ENCODE peak calls at places on chromosome 20, in seven cellular contexts. E, Q, K, R, S, A and N are unnamed samples.

GRCh38 chr20:46700481-46700880 is 9.0 kb upstream of the SLC2A10 start:
- DNase-seq in A (no peak), E (no peak), Q (no peak), K (no peak), R (no peak), S (no peak), N (no peak)

GRCh38 chr20:26276811-26277210 is 580.2 kb upstream of the ZNF337 start:
- DNase-seq in S (peak), K (peak), E (no peak), A (peak), R (peak), Q (no peak), N (no peak)

GRCh38 chr20:9617062-9617461 is 102.7 kb downstream of the LAMP5 start:
- DNase-seq in S (peak), K (peak), Q (peak), E (peak), A (peak), R (peak), N (peak)

GRCh38 chr20:47686545-47686944 is 98.7 kb downstream of the SULF2 start:
- DNase-seq in S (no peak), E (peak), Q (no peak), A (no peak), K (no peak), R (no peak), N (no peak)

GRCh38 chr20:23917024-23917725 is 37.6 kb upstream of the CST5 start:
- DNase-seq in R (no peak), E (no peak), Q (no peak), K (no peak), S (no peak), A (no peak), N (no peak)

GRCh38 chr20:31595654-31596411 is 9.3 kb upstream of the ID1 start:
- DNase-seq in K (peak), A (peak), R (peak), Q (peak), S (peak), E (peak), N (no peak)

GRCh38 chr20:47231382-47232042 is 125.0 kb downstream of the ZMYND8 start:
- DNase-seq in R (no peak), S (peak), E (peak), A (no peak), Q (no peak), K (no peak), N (no peak)

GRCh38 chr20:52261792-52262191 is 70.2 kb upstream of the ZFP64 start:
- DNase-seq in R (no peak), Q (no peak), S (no peak), A (no peak), K (no peak), E (no peak), N (no peak)

GRCh38 chr20:62482136-62482833 is 6.5 kb upstream of the GATA5 start:
- DNase-seq in S (no peak), R (peak), Q (no peak), A (no peak), K (no peak), E (no peak), N (no peak)

GRCh38 chr20:33727806-33728205 is 4.0 kb upstream of the ZNF341 start:
- DNase-seq in Q (no peak), A (no peak), S (no peak), K (no peak), R (no peak), E (no peak), N (no peak)

GRCh38 chr20:22918286-22918983 is 116.7 kb upstream of the SSTR4 start:
- DNase-seq in K (no peak), A (no peak), E (no peak), Q (no peak), S (no peak), R (no peak), N (no peak)

GRCh38 chr20:56157530-56158203 is 90.9 kb upstream of the MC3R start:
- DNase-seq in A (no peak), R (no peak), K (no peak), S (no peak), Q (no peak), E (no peak), N (no peak)

GRCh38 chr20:58841539-58842264 is 9.0 kb downstream of the GNAS-AS1 start:
- DNase-seq in A (peak), R (peak), K (peak), Q (no peak), S (no peak), E (no peak), N (no peak)

GRCh38 chr20:25859649-25860530 is 163.2 kb upstream of the ZNF337 start:
- DNase-seq in K (peak), E (no peak), R (peak), A (peak), S (peak), Q (peak), N (peak)

GRCh38 chr20:13333793-13334192 is 112.7 kb downstream of the ISM1 start:
- DNase-seq in A (no peak), S (no peak), R (no peak), E (peak), K (no peak), Q (peak), N (no peak)

GRCh38 chr20:21933526-21933925 is 228.1 kb downstream of the PAX1 start:
- DNase-seq in E (no peak), A (no peak), K (no peak), Q (no peak), R (no peak), S (no peak), N (no peak)

GRCh38 chr20:24492031-24492607 is 22.7 kb downstream of the SYNDIG1 start:
- DNase-seq in R (peak), Q (peak), K (peak), E (no peak), S (no peak), A (no peak), N (no peak)

DNA sequence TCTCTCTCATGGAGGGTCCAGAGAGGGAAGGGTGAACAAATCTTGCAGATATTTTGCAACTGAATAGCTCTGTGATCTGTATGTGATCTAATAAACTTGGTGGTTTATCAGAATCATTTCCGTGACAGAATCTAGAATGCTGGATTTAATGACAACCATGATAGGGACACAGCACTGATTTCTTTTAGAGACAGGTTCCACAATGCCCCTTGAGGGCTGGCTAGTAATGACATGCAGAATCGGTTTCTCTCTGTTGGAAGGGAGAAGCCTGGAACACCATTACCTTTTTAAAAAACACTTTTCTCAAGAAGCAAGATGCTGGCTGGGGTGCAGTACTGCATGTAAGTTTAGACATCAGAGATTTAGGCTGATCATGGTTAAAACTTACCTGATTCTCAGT is 313.4 kb downstream of the CDH26 start:
- DNase-seq in S (peak), R (peak), E (peak), A (no peak), Q (peak), K (no peak), N (peak)
- TF ChIP-seq CTCF in S (peak), R (peak), E (peak), A (peak), Q (no peak), K (peak), N (peak)

DNA sequence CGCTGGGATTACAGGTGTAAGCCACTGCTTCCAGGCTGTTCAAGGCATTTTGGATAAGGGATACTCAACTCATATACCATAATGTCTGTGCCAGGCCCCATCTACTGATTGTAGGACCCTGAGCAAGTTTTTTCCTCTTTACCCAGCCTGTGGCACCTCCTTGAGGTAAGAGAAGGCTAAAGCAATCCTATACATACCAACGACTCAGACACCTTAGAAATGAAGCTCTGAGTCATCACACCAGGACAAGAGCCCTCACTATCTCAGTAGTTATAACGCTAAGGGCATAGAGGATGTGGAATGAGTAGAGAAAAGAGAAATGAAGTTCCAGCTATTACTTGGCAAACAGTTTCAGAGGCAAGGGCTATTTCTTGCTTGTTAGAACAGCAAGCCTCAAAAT is 16.9 kb downstream of the NDRG3 start:
- DNase-seq in S (peak), A (no peak), E (peak), Q (peak), K (peak), R (peak), N (no peak)
- TF ChIP-seq CTCF in S (no peak), A (peak), E (peak), Q (no peak), K (peak), R (peak), N (no peak)

GRCh38 chr20:63498950-63499332 is at the start of gene EEF1A2:
- DNase-seq in A (peak), R (peak), K (peak), S (no peak), E (no peak), Q (no peak), N (no peak)
- TF ChIP-seq CTCF in A (no peak), R (peak), K (peak), S (peak), E (peak), Q (peak), N (no peak)

GRCh38 chr20:48919336-48919881 is 2.1 kb upstream of the ARFGEF2 start:
- DNase-seq in S (no peak), E (no peak), A (no peak), R (no peak), Q (no peak), K (no peak), N (no peak)

GRCh38 chr20:48921168-48921882 is at the start of gene ARFGEF2:
- DNase-seq in E (peak), Q (peak), K (peak), R (peak), S (peak), A (peak), N (peak)

GRCh38 chr20:48920527-48921167 is 864 bp upstream of the ARFGEF2 start:
- DNase-seq in K (no peak), E (no peak), R (no peak), S (no peak), A (no peak), Q (no peak), N (no peak)

GRCh38 chr20:48919882-48920526 is 1.5 kb upstream of the ARFGEF2 start:
- DNase-seq in A (no peak), Q (no peak), R (no peak), E (no peak), S (no peak), K (no peak), N (no peak)

DNA sequence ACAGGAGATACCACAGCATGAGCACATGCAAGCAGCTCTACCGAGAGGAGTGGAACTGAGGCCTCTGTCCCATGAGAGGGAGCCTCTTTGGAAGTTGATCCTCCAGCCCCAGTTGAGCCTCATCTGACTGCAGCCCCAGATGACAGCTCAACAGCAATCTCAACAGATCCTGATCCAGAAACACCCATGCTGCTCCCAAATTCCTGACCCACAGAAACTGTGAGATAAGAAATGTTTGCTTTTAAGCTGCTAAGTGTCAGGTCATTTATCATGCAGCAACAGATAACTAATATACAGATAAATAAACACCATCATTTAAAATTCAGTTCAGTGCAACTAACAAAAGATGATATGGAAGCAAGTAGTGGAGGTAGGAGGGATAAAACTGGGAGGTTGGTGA is 4.8 kb upstream of the ARFGEF2 start:
- DNase-seq in K (no peak), E (no peak), A (no peak), S (no peak), Q (no peak), R (no peak), N (no peak)
- TF ChIP-seq CTCF in K (no peak), E (no peak), A (no peak), S (no peak), Q (no peak), R (no peak), N (no peak)

GRCh38 chr20:8536219-8536618 is 404.2 kb downstream of the PLCB1 start:
- DNase-seq in R (no peak), A (no peak), K (no peak), S (no peak), Q (no peak), E (no peak), N (no peak)

GRCh38 chr20:8540466-8540865 is 408.4 kb downstream of the PLCB1 start:
- DNase-seq in S (no peak), E (no peak), R (no peak), K (no peak), A (no peak), Q (no peak), N (no peak)

GRCh38 chr20:8534368-8534767 is 402.3 kb downstream of the PLCB1 start:
- DNase-seq in K (peak), E (no peak), A (no peak), R (peak), S (no peak), Q (no peak), N (no peak)

GRCh38 chr20:8532169-8532568 is 400.1 kb downstream of the PLCB1 start:
- DNase-seq in S (no peak), A (no peak), R (no peak), E (no peak), K (no peak), Q (no peak), N (no peak)

GRCh38 chr20:8535403-8536003 is 403.4 kb downstream of the PLCB1 start:
- DNase-seq in R (peak), S (peak), K (no peak), A (peak), E (no peak), Q (no peak), N (peak)
- TF ChIP-seq CTCF in R (peak), S (peak), K (peak), A (peak), E (peak), Q (peak), N (peak)